ENCODE peak calls at places on chromosomes 13 and 19, in nine cellular contexts. J is PC-3, S is uterus, Q is heart left ventricle, R is ovary, L is Caco-2, M is gastrocnemius medialis, G is esophagus muscularis mucosa, X is right lobe of liver. P is an unnamed sample.

GRCh38 chr13:106083620-106084350 is 451.7 kb downstream of the EFNB2 start:
- DNase-seq in Q (peak; percentile 23), L (peak; percentile 69), R (no peak), S (no peak), X (no peak), M (no peak), G (no peak), J (peak; percentile 72), P (peak; percentile 49)

GRCh38 chr13:62482351-62482750 is 1066.7 kb upstream of the PCDH20 start:
- DNase-seq in J (peak; percentile 15), S (no peak), R (no peak), L (no peak), G (no peak), X (no peak), M (no peak), Q (no peak), P (no peak)

GRCh38 chr13:51995677-51996551 is 15.3 kb downstream of the ATP7B start:
- DNase-seq in S (no peak), M (no peak), G (no peak), R (no peak), Q (peak; percentile 31), J (no peak), X (peak; percentile 94), L (no peak), P (no peak)

GRCh38 chr19:9917322-9917721 is 19.0 kb downstream of the OLFM2 start:
- DNase-seq in L (peak; percentile 53), Q (no peak), J (peak; percentile 85), S (peak; percentile 24), X (peak; percentile 50), R (no peak), G (no peak), M (no peak), P (peak; percentile 39)

GRCh38 chr13:106496072-106496997 is 39.1 kb downstream of the EFNB2 start:
- DNase-seq in L (no peak), J (no peak), Q (peak; percentile 59), S (peak; percentile 58), M (no peak), X (no peak), G (no peak), R (no peak), P (no peak)

GRCh38 chr13:95788100-95788463 is 111.1 kb downstream of the DNAJC3 start:
- DNase-seq in X (no peak), G (no peak), R (no peak), L (no peak), S (no peak), Q (no peak), J (no peak), M (no peak), P (no peak)

GRCh38 chr13:69198706-69199105 is 908.9 kb upstream of the ATXN8OS start:
- DNase-seq in L (no peak), Q (no peak), R (no peak), J (no peak), X (no peak), S (no peak), G (no peak), M (no peak), P (no peak)

GRCh38 chr13:73548444-73548843 is 489.6 kb downstream of the KLF5 start:
- DNase-seq in J (no peak), Q (no peak), S (no peak), G (no peak), L (no peak), R (no peak), M (no peak), X (no peak), P (no peak)

GRCh38 chr13:52070929-52071523 is 46.5 kb downstream of the UTP14C start:
- DNase-seq in X (no peak), R (no peak), L (peak; percentile 22), Q (no peak), M (no peak), J (no peak), G (no peak), S (no peak), P (no peak)

GRCh38 chr19:45954132-45954531 is 19.5 kb downstream of the NOVA2 start:
- DNase-seq in M (no peak), L (no peak), R (no peak), G (no peak), X (no peak), Q (no peak), J (no peak), S (no peak), P (no peak)

GRCh38 chr13:24612726-24613125 is 67.5 kb upstream of the ATP12A start:
- DNase-seq in M (no peak), X (no peak), S (no peak), J (no peak), R (no peak), G (peak; percentile 86), L (no peak), Q (no peak), P (no peak)

GRCh38 chr19:8515317-8515716 is 1.4 kb upstream of the ZNF414 start:
- DNase-seq in M (no peak), J (no peak), Q (no peak), S (no peak), G (no peak), L (no peak), R (no peak), X (no peak), P (no peak)

GRCh38 chr13:77584111-77584510 is 48.6 kb downstream of the SCEL start:
- DNase-seq in G (no peak), X (no peak), M (no peak), S (no peak), R (no peak), J (no peak), L (no peak), Q (no peak), P (no peak)

GRCh38 chr19:40989453-40989852 is 1.6 kb upstream of the CYP2B6 start:
- DNase-seq in J (no peak), R (no peak), S (no peak), L (no peak), G (no peak), X (peak; percentile 85), M (no peak), Q (no peak), P (no peak)

GRCh38 chr19:40995355-40995754 is 4.3 kb downstream of the CYP2B6 start:
- DNase-seq in Q (no peak), R (no peak), G (no peak), J (peak; percentile 84), S (no peak), L (no peak), M (no peak), X (no peak), P (no peak)

DNA sequence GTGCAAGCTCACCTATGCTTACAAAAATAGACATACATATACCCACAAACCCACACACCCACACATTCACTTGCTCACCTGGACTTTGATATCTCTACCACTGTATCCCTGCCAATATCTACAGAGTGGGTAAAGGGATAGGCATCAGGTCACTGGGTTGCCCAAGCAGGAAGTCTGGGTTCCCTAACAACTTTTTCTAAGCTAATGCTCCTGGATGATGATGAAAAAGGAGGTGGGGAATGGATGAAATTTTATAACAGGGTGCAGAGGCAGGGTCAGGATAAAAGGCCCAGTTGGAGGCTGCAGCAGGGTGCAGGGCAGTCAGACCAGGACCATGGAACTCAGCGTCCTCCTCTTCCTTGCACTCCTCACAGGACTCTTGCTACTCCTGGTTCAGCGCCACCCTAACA is at the start of gene CYP2B6:
- DNase-seq in M (no peak), R (no peak), G (no peak), X (peak; percentile 88), Q (no peak), L (no peak), J (peak; percentile 13), S (no peak), P (no peak)
- H3K27me3 ChIP-seq in M (no peaks in the 10 kb centered on the region), R (no peaks in the 10 kb centered on the region), G (no peaks in the 10 kb centered on the region), X (no peaks in the 10 kb centered on the region), Q (no peaks in the 10 kb centered on the region), L (no peaks in the 10 kb centered on the region), J (no peaks in the 10 kb centered on the region), S (no peaks in the 10 kb centered on the region), P (no peaks in the 10 kb centered on the region)

GRCh38 chr19:18489627-18490184 is 32.2 kb downstream of the ELL start:
- DNase-seq in M (no peak), X (no peak), L (no peak), S (no peak), R (no peak), J (no peak), G (no peak), Q (no peak), P (no peak)

GRCh38 chr19:18494267-18494607 is 27.6 kb downstream of the ELL start:
- DNase-seq in Q (no peak), S (no peak), L (no peak), G (no peak), M (no peak), X (no peak), R (no peak), J (no peak), P (no peak)

GRCh38 chr19:18490719-18491118 is 31.2 kb downstream of the ELL start:
- DNase-seq in M (no peak), G (no peak), S (no peak), L (no peak), X (no peak), Q (no peak), J (no peak), R (no peak), P (no peak)

GRCh38 chr19:18493440-18494266 is 28.2 kb downstream of the ELL start:
- DNase-seq in R (peak; percentile 63), G (no peak), M (no peak), Q (no peak), S (no peak), X (no peak), J (no peak), L (no peak), P (no peak)

GRCh38 chr19:18491995-18492953 is 29.6 kb downstream of the ELL start:
- DNase-seq in L (no peak), J (no peak), Q (no peak), M (no peak), S (no peak), G (no peak), X (no peak), R (no peak), P (no peak)
- H3K4me1 ChIP-seq in L (no peaks in the 10 kb centered on the region), J (peaks cover 19% of the 10 kb centered on the region), Q (peaks cover 72% of the 10 kb centered on the region), M (peaks cover 88% of the 10 kb centered on the region), S (no peaks in the 10 kb centered on the region), G (peaks cover 83% of the 10 kb centered on the region), X (peaks cover 53% of the 10 kb centered on the region), R (peaks cover 36% of the 10 kb centered on the region), P (peaks cover 9% of the 10 kb centered on the region)

GRCh38 chr13:43561081-43561480 is 225.7 kb downstream of the ENOX1 start:
- DNase-seq in G (peak; percentile 26), X (no peak), R (no peak), L (no peak), M (no peak), S (no peak), J (no peak), Q (no peak), P (no peak)
- TF ChIP-seq CTCF in G (no peak), X (no peak), R (no peak), L (no peak), M (no peak), S (no peak), J (no peak), Q (no peak), P (no peak)

GRCh38 chr19:273393-273792 is 17.8 kb downstream of the PLPP2 start:
- DNase-seq in R (no peak), J (no peak), G (no peak), X (no peak), Q (no peak), S (no peak), M (no peak), L (no peak), P (no peak)
- H3K27me3 ChIP-seq in R (no peaks in the 10 kb centered on the region), J (no peaks in the 10 kb centered on the region), G (no peaks in the 10 kb centered on the region), X (no peaks in the 10 kb centered on the region), Q (peaks cover 9% of the 10 kb centered on the region), S (no peaks in the 10 kb centered on the region), M (peaks cover 20% of the 10 kb centered on the region), L (no peaks in the 10 kb centered on the region), P (peaks cover 1% of the 10 kb centered on the region)

P was measured in hepatocyte.